ENCODE peak calls at places on chromosome 9, in ten cellular contexts. S, T, A, U, K, L, M, G, F and E are unnamed samples.

GRCh38 chr9:130260816-130261765 is 4.5 kb upstream of the HMCN2 start:
- DNase-seq in U (no peak), T (no peak), L (no peak), A (no peak), M (no peak), G (no peak), F (no peak), K (no peak), S (no peak), E (peak)

GRCh38 chr9:136487672-136488071 is 4.8 kb upstream of the SEC16A start:
- DNase-seq in T (no peak), U (no peak), L (no peak), G (no peak), K (no peak), F (no peak), A (no peak), M (no peak), S (no peak), E (no peak)

GRCh38 chr9:242461-243080 is 27.9 kb downstream of the DOCK8 start:
- DNase-seq in G (no peak), S (no peak), M (no peak), U (no peak), T (no peak), K (no peak), F (no peak), A (no peak), L (no peak), E (no peak)

GRCh38 chr9:115117999-115118470 is at the start of gene TNC:
- DNase-seq in S (peak), M (peak), T (peak), F (peak), K (peak), L (peak), A (peak), U (no peak), G (no peak), E (peak)

GRCh38 chr9:99103909-99104458 is 929 bp upstream of the TGFBR1 start:
- DNase-seq in K (peak), S (no peak), L (peak), A (peak), M (peak), G (no peak), U (no peak), T (peak), F (peak), E (no peak)

GRCh38 chr9:114484854-114485443 is 20.3 kb downstream of the WHRN start:
- DNase-seq in M (no peak), G (peak), A (no peak), T (no peak), U (no peak), S (no peak), K (no peak), F (no peak), L (peak), E (no peak)

GRCh38 chr9:2970864-2971263 is 127.0 kb upstream of the PUM3 start:
- DNase-seq in U (no peak), L (no peak), S (no peak), F (no peak), T (no peak), M (no peak), A (no peak), G (no peak), K (no peak), E (no peak)

GRCh38 chr9:35042081-35042604 is 30.3 kb downstream of the VCP start:
- DNase-seq in G (no peak), L (peak), A (peak), T (no peak), M (no peak), K (no peak), F (no peak), S (no peak), U (no peak), E (no peak)

GRCh38 chr9:115133649-115134048 is 15.7 kb upstream of the TNC start:
- DNase-seq in S (no peak), L (peak), A (no peak), K (no peak), U (peak), G (no peak), F (no peak), M (no peak), T (no peak), E (no peak)

GRCh38 chr9:68417762-68418161 is 61.4 kb downstream of the PGM5 start:
- DNase-seq in G (no peak), M (no peak), K (no peak), L (no peak), A (no peak), T (no peak), S (no peak), F (no peak), U (no peak), E (no peak)

GRCh38 chr9:68418259-68418845 is 61.9 kb downstream of the PGM5 start:
- DNase-seq in M (no peak), K (no peak), T (no peak), G (no peak), U (no peak), A (no peak), S (no peak), F (no peak), L (no peak), E (no peak)

DNA sequence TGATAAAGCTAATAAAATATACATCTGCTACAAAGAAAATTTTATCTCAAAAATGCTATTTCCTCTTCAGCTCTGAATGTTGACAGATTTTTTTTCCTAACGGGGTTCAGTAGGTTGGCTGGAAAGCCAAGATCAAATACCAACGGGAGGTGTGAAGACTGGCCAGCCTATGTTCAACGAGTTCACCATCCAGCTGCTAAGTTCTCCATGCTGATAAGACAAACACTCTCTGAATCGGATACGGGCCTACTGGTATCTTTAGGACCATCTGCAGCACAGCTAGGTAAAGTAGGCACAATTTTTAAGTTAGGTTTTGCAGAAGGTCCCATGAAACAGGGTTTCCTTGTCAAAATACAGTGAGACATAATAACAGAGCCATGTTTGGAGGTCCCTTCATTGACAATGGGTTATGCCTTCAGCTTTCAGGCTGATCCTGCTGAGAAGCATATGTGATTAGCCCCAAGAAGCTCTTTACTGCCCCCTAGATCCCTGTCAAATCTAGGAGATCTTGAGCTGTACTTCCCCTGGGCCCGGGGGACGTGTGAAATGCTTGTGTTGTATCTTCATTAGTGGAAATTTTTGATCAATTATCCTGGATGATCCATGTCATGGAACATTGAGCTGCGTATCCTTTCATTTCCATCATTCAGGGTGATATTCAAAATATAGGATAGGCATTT is 60.6 kb downstream of the PGM5 start:
- DNase-seq in T (no peak), G (no peak), L (peak), S (no peak), K (no peak), M (no peak), U (no peak), A (no peak), F (no peak), E (no peak)
- TF ChIP-seq CTCF in T (no peak), G (no peak), L (peak), S (peak), K (no peak), M (peak), U (no peak), A (peak), F (no peak), E (no peak)

DNA sequence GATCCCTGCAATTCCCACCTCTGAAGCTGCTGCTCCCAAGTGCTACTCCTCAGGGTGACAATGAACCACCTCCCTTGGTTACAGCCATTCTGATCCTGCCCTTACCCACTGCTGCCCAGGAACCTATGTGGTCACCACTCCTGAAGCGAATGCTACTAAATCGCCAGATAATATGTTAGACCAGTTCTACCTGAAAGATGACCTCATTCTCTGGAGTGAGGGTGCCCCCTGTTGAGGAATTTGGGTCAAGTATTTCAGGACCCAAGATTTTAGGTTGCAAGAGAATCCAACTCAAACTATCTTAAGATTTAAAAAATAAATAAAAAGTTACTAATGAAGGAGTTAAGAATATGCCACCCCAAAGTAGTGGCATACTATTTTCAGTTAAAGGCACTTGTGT is 5.8 kb upstream of the SNAPC3 start:
- DNase-seq in G (peak), U (no peak), L (peak), S (peak), K (no peak), M (no peak), T (peak), A (peak), F (no peak), E (no peak)
- TF ChIP-seq CTCF in G (peak), U (peak), L (peak), S (peak), K (no peak), M (peak), T (peak), A (peak), F (peak), E (peak)

DNA sequence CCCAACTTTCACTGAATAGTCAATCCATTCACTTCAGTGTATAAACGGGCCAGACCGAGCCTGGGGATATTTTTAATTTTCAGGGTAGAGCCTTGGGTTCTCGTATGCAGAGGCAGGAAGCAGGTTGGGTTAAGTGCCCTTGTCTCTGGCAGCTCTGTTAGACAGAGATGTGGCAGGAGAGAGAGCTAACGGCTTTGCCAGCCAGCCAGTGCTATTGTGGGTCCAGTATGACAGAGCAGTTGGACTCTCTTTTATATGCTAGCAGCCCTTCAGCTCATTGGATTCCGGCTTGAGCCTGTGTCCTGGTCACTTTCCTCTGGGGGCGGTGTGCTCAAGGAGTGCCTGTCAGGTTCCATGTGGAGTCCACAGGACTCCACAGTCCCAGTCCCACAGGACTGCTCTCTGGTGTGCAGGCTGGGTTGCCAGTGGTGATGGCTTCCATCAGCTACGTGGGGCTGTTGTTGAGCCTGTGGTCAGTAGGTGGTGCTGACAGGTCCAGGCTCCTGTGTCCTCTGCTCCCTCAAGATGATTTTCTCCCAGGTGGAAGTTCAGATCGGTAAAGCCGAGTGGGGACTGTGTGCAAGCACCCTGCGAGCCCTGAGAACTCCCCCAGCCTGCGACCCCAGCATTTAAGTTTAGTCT is 14.3 kb downstream of the CLTA start:
- DNase-seq in F (no peak), L (no peak), G (no peak), A (peak), U (no peak), M (no peak), T (no peak), K (no peak), S (peak), E (no peak)
- TF ChIP-seq CTCF in F (no peak), L (peak), G (no peak), A (peak), U (peak), M (no peak), T (no peak), K (no peak), S (peak), E (peak)

GRCh38 chr9:134898319-134898718 is 17.7 kb downstream of the FCN2 start:
- DNase-seq in L (no peak), G (no peak), F (no peak), K (no peak), T (no peak), A (no peak), U (no peak), S (no peak), M (no peak), E (no peak)

GRCh38 chr9:134899168-134899567 is 18.5 kb downstream of the FCN1 start:
- DNase-seq in F (no peak), G (no peak), L (no peak), K (no peak), U (no peak), S (no peak), A (no peak), T (no peak), M (no peak), E (no peak)

GRCh38 chr9:134896834-134897583 is 16.4 kb downstream of the FCN2 start:
- DNase-seq in A (no peak), M (no peak), K (no peak), F (no peak), T (no peak), U (no peak), L (no peak), S (no peak), G (no peak), E (no peak)

GRCh38 chr9:134895849-134896833 is 15.5 kb downstream of the FCN2 start:
- DNase-seq in A (peak), U (peak), G (no peak), K (peak), T (no peak), L (peak), S (no peak), M (no peak), F (no peak), E (peak)

GRCh38 chr9:134897584-134898170 is 17.1 kb downstream of the FCN2 start:
- DNase-seq in T (no peak), L (no peak), U (no peak), M (no peak), F (no peak), S (no peak), K (no peak), A (no peak), G (no peak), E (no peak)
- TF ChIP-seq CTCF in T (no peak), L (no peak), U (no peak), M (no peak), F (no peak), S (no peak), K (no peak), A (no peak), G (no peak), E (no peak)

GRCh38 chr9:96875460-96876142 is 21.3 kb upstream of the ZNF782 start:
- DNase-seq in A (peak), G (no peak), K (peak), U (no peak), F (peak), S (peak), L (peak), M (peak), T (peak), E (no peak)
- TF ChIP-seq CTCF in A (peak), G (no peak), K (no peak), U (no peak), F (no peak), S (peak), L (peak), M (peak), T (peak), E (peak)

GRCh38 chr9:127158995-127159801 is 36.8 kb upstream of the ANGPTL2 start:
- DNase-seq in K (peak), S (no peak), L (peak), M (peak), U (no peak), A (peak), G (no peak), F (peak), T (no peak), E (no peak)
- TF ChIP-seq CTCF in K (no peak), S (no peak), L (peak), M (peak), U (peak), A (peak), G (no peak), F (no peak), T (no peak), E (peak)

GRCh38 chr9:73683862-73684591 is 532.4 kb downstream of the ANXA1 start:
- DNase-seq in T (no peak), F (no peak), K (no peak), L (peak), U (no peak), A (peak), M (no peak), S (no peak), G (no peak), E (no peak)
- TF ChIP-seq CTCF in T (peak), F (no peak), K (no peak), L (peak), U (no peak), A (peak), M (peak), S (peak), G (no peak), E (peak)